ENCODE peak calls at places on chromosome 13, in seven cellular contexts. B, K, D, Z, M, S and X are unnamed samples.

GRCh38 chr13:24905242-24905641 is 141.3 kb downstream of the RNF17 start:
- DNase-seq in B (no peak), K (no peak), D (no peak), Z (peak), M (no peak), S (no peak), X (no peak)

GRCh38 chr13:64740493-64740892 is 2489.6 kb downstream of the PCDH9 start:
- DNase-seq in B (no peak), K (no peak), D (no peak), Z (no peak), M (no peak), S (no peak), X (no peak)

GRCh38 chr13:86282450-86282849 is 483.2 kb upstream of the SLITRK6 start:
- DNase-seq in B (no peak), K (peak), D (no peak), Z (peak), M (no peak), S (no peak), X (no peak)

GRCh38 chr13:113187263-113187669 is 21.2 kb downstream of the PCID2 start:
- DNase-seq in B (no peak), K (peak), D (peak), Z (peak), M (peak), S (no peak), X (peak)

GRCh38 chr13:113777311-113778260 is 18.6 kb downstream of the TMEM255B start:
- DNase-seq in B (no peak), K (no peak), D (no peak), Z (peak), M (no peak), S (no peak), X (no peak)

GRCh38 chr13:33372251-33372919 is 86.8 kb upstream of the STARD13 start:
- DNase-seq in B (no peak), K (no peak), D (no peak), Z (no peak), M (no peak), S (no peak), X (no peak)

GRCh38 chr13:108795841-108796240 is 166.4 kb downstream of the MYO16 start:
- DNase-seq in B (no peak), K (no peak), D (no peak), Z (no peak), M (no peak), S (no peak), X (no peak)

GRCh38 chr13:37179646-37180045 is 74.2 kb upstream of the CSNK1A1L start:
- DNase-seq in B (no peak), K (no peak), D (no peak), Z (no peak), M (no peak), S (no peak), X (no peak)

GRCh38 chr13:109276261-109276660 is 510.1 kb downstream of the IRS2 start:
- DNase-seq in B (no peak), K (no peak), D (no peak), Z (no peak), M (no peak), S (no peak), X (no peak)

GRCh38 chr13:111215081-111216047 is 100.3 kb downstream of the ARHGEF7 start:
- DNase-seq in B (no peak), K (no peak), D (no peak), Z (no peak), M (no peak), S (no peak), X (no peak)

GRCh38 chr13:99626461-99627082 is 125.3 kb downstream of the TM9SF2 start:
- DNase-seq in B (no peak), K (no peak), D (no peak), Z (peak), M (peak), S (no peak), X (peak)

GRCh38 chr13:109666656-109667448 is 119.5 kb downstream of the IRS2 start:
- DNase-seq in B (no peak), K (no peak), D (no peak), Z (no peak), M (peak), S (no peak), X (peak)

GRCh38 chr13:31172535-31172934 is 10.8 kb upstream of the HSPH1 start:
- DNase-seq in B (no peak), K (no peak), D (no peak), Z (peak), M (peak), S (no peak), X (no peak)

GRCh38 chr13:48938308-48938943 is 37.3 kb upstream of the FNDC3A start:
- DNase-seq in B (no peak), K (no peak), D (no peak), Z (no peak), M (no peak), S (no peak), X (no peak)

GRCh38 chr13:45492538-45492937 is 27.8 kb downstream of the COG3 start:
- DNase-seq in B (no peak), K (no peak), D (no peak), Z (peak), M (no peak), S (no peak), X (no peak)

GRCh38 chr13:108923386-108924061 is 294.1 kb downstream of the MYO16 start:
- DNase-seq in B (no peak), K (no peak), D (no peak), Z (no peak), M (no peak), S (no peak), X (no peak)

GRCh38 chr13:110470272-110471009 is 91.1 kb downstream of the RAB20 start:
- DNase-seq in B (no peak), K (no peak), D (no peak), Z (no peak), M (no peak), S (no peak), X (no peak)

GRCh38 chr13:101751488-101751887 is 299.0 kb downstream of the ITGBL1 start:
- DNase-seq in B (no peak), K (peak), D (no peak), Z (peak), M (no peak), S (no peak), X (peak)

GRCh38 chr13:85816413-85816812 is 17.2 kb upstream of the SLITRK6 start:
- DNase-seq in B (no peak), K (no peak), D (no peak), Z (peak), M (no peak), S (no peak), X (no peak)

GRCh38 chr13:27496851-27497250 is 46.5 kb upstream of the MTIF3 start:
- DNase-seq in B (no peak), K (no peak), D (no peak), Z (no peak), M (no peak), S (no peak), X (no peak)

GRCh38 chr13:50526771-50527567 is 316.5 kb downstream of the DLEU7 start:
- DNase-seq in B (no peak), K (no peak), D (no peak), Z (no peak), M (no peak), S (no peak), X (no peak)

GRCh38 chr13:68076046-68076445 is 845.9 kb upstream of the PCDH9 start:
- DNase-seq in B (no peak), K (no peak), D (no peak), Z (no peak), M (no peak), S (peak), X (no peak)

GRCh38 chr13:28489536-28489935 is 5.4 kb downstream of the FLT1 start:
- DNase-seq in B (no peak), K (no peak), D (no peak), Z (no peak), M (no peak), S (no peak), X (no peak)

GRCh38 chr13:104648291-104648690 is 1582.1 kb upstream of the SLC10A2 start:
- DNase-seq in B (no peak), K (no peak), D (no peak), Z (no peak), M (no peak), S (no peak), X (no peak)

GRCh38 chr13:113965968-113966884 is 7.7 kb downstream of the C13orf46 start:
- DNase-seq in B (no peak), K (no peak), D (no peak), Z (no peak), M (no peak), S (no peak), X (no peak)

GRCh38 chr13:103066079-103066880 is at the start of gene SLC10A2:
- DNase-seq in B (no peak), K (no peak), D (no peak), Z (no peak), M (no peak), S (no peak), X (no peak)

GRCh38 chr13:44710576-44710975 is 134.4 kb upstream of the TSC22D1 start:
- DNase-seq in B (no peak), K (peak), D (no peak), Z (peak), M (peak), S (no peak), X (peak)

GRCh38 chr13:44303681-44304432 is 69.8 kb upstream of the SERP2 start:
- DNase-seq in B (no peak), K (no peak), D (no peak), Z (no peak), M (no peak), S (no peak), X (no peak)

GRCh38 chr13:47036291-47037008 is 139.6 kb upstream of the HTR2A start:
- DNase-seq in B (no peak), K (no peak), D (no peak), Z (no peak), M (no peak), S (no peak), X (no peak)

GRCh38 chr13:73967397-73968165 is 166.6 kb downstream of the KLF12 start:
- DNase-seq in B (no peak), K (no peak), D (no peak), Z (no peak), M (peak), S (no peak), X (no peak)

GRCh38 chr13:20159646-20160345 is 1.1 kb downstream of the GJA3 start:
- DNase-seq in B (no peak), K (no peak), D (no peak), Z (peak), M (no peak), S (no peak), X (no peak)

GRCh38 chr13:43023244-43023931 is at the start of gene DNAJC15:
- DNase-seq in B (peak), K (peak), D (peak), Z (peak), M (no peak), S (peak), X (no peak)

GRCh38 chr13:67283602-67284001 is 53.5 kb upstream of the PCDH9 start:
- DNase-seq in B (no peak), K (no peak), D (no peak), Z (no peak), M (no peak), S (no peak), X (peak)

GRCh38 chr13:93325303-93326297 is 99.0 kb downstream of the GPC6 start:
- DNase-seq in B (no peak), K (no peak), D (no peak), Z (no peak), M (no peak), S (no peak), X (no peak)

GRCh38 chr13:112575295-112575622 is 12.7 kb downstream of the TUBGCP3 start:
- DNase-seq in B (no peak), K (no peak), D (no peak), Z (no peak), M (no peak), S (no peak), X (no peak)

GRCh38 chr13:67515895-67516294 is 285.8 kb upstream of the PCDH9 start:
- DNase-seq in B (no peak), K (no peak), D (no peak), Z (peak), M (no peak), S (no peak), X (no peak)

GRCh38 chr13:113835461-113836274 is 28.2 kb downstream of the GAS6 start:
- DNase-seq in B (no peak), K (no peak), D (no peak), Z (peak), M (no peak), S (no peak), X (peak)

GRCh38 chr13:35836476-35836875 is 294.7 kb downstream of the DCLK1 start:
- DNase-seq in B (no peak), K (no peak), D (no peak), Z (no peak), M (no peak), S (no peak), X (no peak)